ENCODE peak calls at places on chromosomes 5 and 9, in ten cellular contexts. H is germinal center, K is T-helper 1 cell, L is GM12892, N is HT1080, B is upper lobe of right lung, F is PC-3, U is GM12865, R is GM12878, Z is endothelial cell. O is an unnamed sample.

GRCh38 chr5:109725135-109725534 is 35.4 kb downstream of the MAN2A1 start:
- DNase-seq in U (no peak), K (no peak), H (no peak), R (no peak), B (no peak), F (no peak), L (no peak), Z (no peak), N (no peak), O (no peak)

GRCh38 chr9:99509900-99510299 is 287.8 kb downstream of the SEC61B start:
- DNase-seq in N (no peak), F (no peak), L (no peak), R (peak; percentile 12), H (peak; percentile 47), K (no peak), B (no peak), Z (no peak), U (peak; percentile 22), O (no peak)

GRCh38 chr5:36462295-36463021 is 143.9 kb upstream of the SLC1A3 start:
- DNase-seq in U (no peak), B (no peak), H (no peak), F (no peak), Z (no peak), L (no peak), R (no peak), K (no peak), N (peak; percentile 58), O (no peak)

GRCh38 chr5:1950708-1951103 is 68.0 kb upstream of the IRX4 start:
- DNase-seq in U (no peak), N (peak; percentile 57), Z (no peak), R (no peak), H (no peak), L (no peak), B (no peak), K (no peak), F (no peak), O (no peak)

GRCh38 chr9:74589576-74589975 is 92.4 kb downstream of the RORB start:
- DNase-seq in B (no peak), K (no peak), U (peak; percentile 15), Z (no peak), N (no peak), F (no peak), R (no peak), H (no peak), L (no peak), O (no peak)

GRCh38 chr9:115058175-115058574 is 59.8 kb downstream of the TNC start:
- DNase-seq in Z (no peak), H (no peak), B (no peak), F (peak; percentile 28), K (no peak), N (peak; percentile 8), R (no peak), U (no peak), L (no peak), O (no peak)

GRCh38 chr9:72454871-72455471 is 66.4 kb upstream of the TMC1 start:
- DNase-seq in K (no peak), N (peak; percentile 10), H (no peak), B (no peak), R (no peak), F (no peak), L (no peak), U (no peak), Z (no peak), O (no peak)

GRCh38 chr5:73911761-73912393 is 285.9 kb downstream of the ARHGEF28 start:
- DNase-seq in Z (no peak), N (no peak), F (no peak), H (no peak), R (no peak), L (no peak), K (no peak), U (peak; percentile 11), B (no peak), O (no peak)

GRCh38 chr9:134365791-134366222 is 39.6 kb downstream of the RXRA start:
- DNase-seq in Z (no peak), N (no peak), K (no peak), L (no peak), H (no peak), F (no peak), R (no peak), B (no peak), U (no peak), O (no peak)

GRCh38 chr5:127306036-127306435 is 15.4 kb downstream of the MEGF10 start:
- DNase-seq in H (no peak), U (no peak), L (no peak), N (no peak), K (no peak), B (no peak), F (no peak), Z (no peak), R (no peak), O (no peak)

GRCh38 chr5:111197523-111197922 is 26.7 kb upstream of the CAMK4 start:
- DNase-seq in H (no peak), N (peak; percentile 7), R (no peak), Z (no peak), K (no peak), F (peak; percentile 26), U (no peak), L (no peak), B (no peak), O (no peak)

GRCh38 chr9:93681316-93682154 is 105.2 kb downstream of the PHF2 start:
- DNase-seq in Z (peak; percentile 2), B (peak; percentile 63), L (peak; percentile 6), K (peak; percentile 4), F (no peak), U (no peak), H (no peak), N (no peak), R (no peak), O (no peak)

GRCh38 chr5:131990716-131991115 is 20.7 kb downstream of the ACSL6 start:
- DNase-seq in B (peak; percentile 42), F (no peak), H (no peak), Z (no peak), U (no peak), N (no peak), L (no peak), R (no peak), K (no peak), O (no peak)

GRCh38 chr9:6034954-6035353 is 19.5 kb upstream of the RANBP6 start:
- DNase-seq in L (no peak), U (peak; percentile 18), N (peak; percentile 84), R (no peak), Z (no peak), B (no peak), H (no peak), F (peak; percentile 27), K (no peak), O (no peak)

GRCh38 chr9:75087279-75087823 is 604 bp downstream of the NMRK1 start:
- DNase-seq in F (peak; percentile 31), H (peak; percentile 29), Z (no peak), L (no peak), U (peak; percentile 72), N (peak; percentile 49), R (peak; percentile 57), K (no peak), B (no peak), O (no peak)

GRCh38 chr5:168073311-168073710 is 218.1 kb upstream of the WWC1 start:
- DNase-seq in Z (no peak), H (no peak), L (no peak), N (no peak), B (no peak), F (no peak), R (no peak), K (no peak), U (no peak), O (no peak)

GRCh38 chr9:16964228-16964627 is 93.8 kb upstream of the BNC2 start:
- DNase-seq in F (peak; percentile 96), H (no peak), L (no peak), K (no peak), B (no peak), U (no peak), R (no peak), N (peak; percentile 62), Z (no peak), O (no peak)

GRCh38 chr9:127130661-127131538 is 8.5 kb upstream of the ANGPTL2 start:
- DNase-seq in K (no peak), H (no peak), Z (no peak), B (peak; percentile 69), N (no peak), R (no peak), U (no peak), F (peak; percentile 42), L (no peak), O (no peak)

GRCh38 chr5:72608297-72608696 is 101.1 kb upstream of the ZNF366 start:
- DNase-seq in F (no peak), K (no peak), U (no peak), Z (no peak), N (no peak), B (no peak), H (no peak), L (no peak), R (no peak), O (no peak)

GRCh38 chr9:137606005-137606601 is 617 bp downstream of the ARRDC1 start:
- DNase-seq in R (no peak), U (no peak), B (peak; percentile 86), F (no peak), N (no peak), Z (peak; percentile 35), H (no peak), K (no peak), L (no peak), O (no peak)

GRCh38 chr9:18442629-18443491 is 31.1 kb upstream of the ADAMTSL1 start:
- DNase-seq in B (peak; percentile 69), Z (peak; percentile 80), R (no peak), L (peak; percentile 27), F (peak; percentile 71), H (peak; percentile 39), K (peak; percentile 6), N (peak; percentile 59), U (peak; percentile 83), O (peak; percentile 71)

GRCh38 chr5:172142709-172143215 is 45.3 kb downstream of the STK10 start:
- DNase-seq in K (no peak), L (no peak), R (no peak), U (no peak), Z (no peak), F (no peak), B (no peak), N (no peak), H (no peak), O (no peak)

GRCh38 chr5:5572983-5573797 is 150.7 kb downstream of the ICE1 start:
- DNase-seq in L (no peak), U (no peak), Z (no peak), N (no peak), F (no peak), B (no peak), K (no peak), R (no peak), H (no peak), O (no peak)

GRCh38 chr5:68682400-68683152 is 411.2 kb upstream of the SLC30A5 start:
- DNase-seq in K (no peak), U (no peak), L (no peak), H (no peak), N (no peak), Z (no peak), R (no peak), B (no peak), F (no peak), O (no peak)

GRCh38 chr5:149917073-149917676 is 27.4 kb downstream of the PDE6A start:
- DNase-seq in F (no peak), Z (no peak), L (no peak), B (no peak), U (no peak), H (no peak), R (no peak), N (no peak), K (no peak), O (no peak)

GRCh38 chr5:16542275-16542674 is 74.5 kb downstream of the RETREG1 start:
- DNase-seq in B (no peak), H (no peak), Z (no peak), L (no peak), K (no peak), F (no peak), N (no peak), U (no peak), R (no peak), O (no peak)

GRCh38 chr9:137302176-137303030 is at the start of gene NRARP:
- DNase-seq in K (peak; percentile 79), L (peak; percentile 91), Z (peak; percentile 97), N (no peak), F (peak; percentile 85), B (peak; percentile 94), R (no peak), H (peak; percentile 93), U (peak; percentile 90), O (no peak)

GRCh38 chr5:113487411-113487778 is 858 bp downstream of the MCC start:
- DNase-seq in L (no peak), R (no peak), Z (peak; percentile 7), H (peak; percentile 23), B (no peak), N (peak; percentile 12), U (no peak), F (peak; percentile 38), K (no peak), O (no peak)